ENCODE peak calls at places on chromosomes 13 and 19, in ten cellular contexts. L is cardiac fibroblast, R is gastrocnemius medialis, X is body of pancreas, K is uterus, E is psoas muscle, Q is Calu3, W is adrenal gland, O is heart right ventricle, H is HepG2. S is an unnamed sample.

GRCh38 chr13:20161275-20161950 is 561 bp upstream of the GJA3 start:
- DNase-seq in R (no peak), Q (peak; percentile 24), H (no peak), O (peak; percentile 50), X (no peak), K (no peak), L (no peak), W (no peak), E (no peak), S (no peak)

GRCh38 chr13:36858285-36858684 is 39.3 kb downstream of the RFXAP start:
- DNase-seq in K (no peak), E (no peak), R (no peak), O (no peak), Q (no peak), X (no peak), L (peak; percentile 74), W (no peak), H (peak; percentile 69), S (no peak)

GRCh38 chr19:19554074-19555023 is 16.3 kb downstream of the CILP2 start:
- DNase-seq in O (peak; percentile 60), K (no peak), E (peak; percentile 57), L (peak; percentile 54), Q (peak; percentile 48), W (no peak), H (no peak), X (peak; percentile 42), R (no peak), S (peak; percentile 70)

GRCh38 chr13:31749929-31750328 is 10.6 kb downstream of the RXFP2 start:
- DNase-seq in E (no peak), X (no peak), R (no peak), O (no peak), L (peak; percentile 98), H (no peak), Q (no peak), W (no peak), K (no peak), S (no peak)

GRCh38 chr19:9865732-9866627 is 30.9 kb downstream of the PIN1 start:
- DNase-seq in W (no peak), Q (no peak), O (no peak), R (no peak), K (no peak), H (no peak), E (no peak), L (no peak), X (no peak), S (no peak)

GRCh38 chr19:23810496-23810895 is 51.8 kb upstream of the ZNF681 start:
- DNase-seq in R (no peak), Q (no peak), K (no peak), E (no peak), L (no peak), O (no peak), W (peak; percentile 69), X (no peak), H (no peak), S (no peak)

GRCh38 chr19:54928299-54928698 is 19.0 kb downstream of the NLRP7 start:
- DNase-seq in L (peak; percentile 8), Q (no peak), X (no peak), E (no peak), K (no peak), W (no peak), O (no peak), R (no peak), H (no peak), S (no peak)

GRCh38 chr13:23851106-23851505 is 38.1 kb downstream of the MIPEP start:
- DNase-seq in W (no peak), H (no peak), O (no peak), R (no peak), K (no peak), Q (no peak), E (no peak), L (peak; percentile 79), X (no peak), S (no peak)

GRCh38 chr19:10474962-10475451 is 28.1 kb downstream of the KEAP1 start:
- DNase-seq in W (no peak), Q (no peak), E (no peak), X (no peak), K (no peak), O (no peak), H (no peak), R (no peak), L (no peak), S (no peak)

GRCh38 chr19:19513671-19514070 is 1.7 kb downstream of the TSSK6 start:
- DNase-seq in H (no peak), Q (no peak), K (no peak), E (no peak), R (no peak), W (no peak), L (no peak), X (no peak), O (no peak), S (no peak)

GRCh38 chr13:114257014-114257413 is 22.3 kb downstream of the CDC16 start:
- DNase-seq in R (no peak), Q (no peak), X (no peak), E (no peak), L (no peak), H (no peak), O (no peak), K (no peak), W (no peak), S (no peak)

GRCh38 chr19:17128403-17128802 is 52.8 kb downstream of the MYO9B start:
- DNase-seq in H (no peak), K (no peak), L (no peak), W (peak; percentile 55), R (no peak), E (no peak), O (no peak), Q (no peak), X (no peak), S (no peak)

GRCh38 chr13:34913040-34913439 is 29.0 kb upstream of the NBEA start:
- DNase-seq in W (no peak), Q (no peak), E (no peak), R (no peak), O (no peak), H (no peak), X (no peak), L (no peak), K (no peak), S (no peak)

GRCh38 chr13:75505327-75505726 is 23.4 kb upstream of the TBC1D4 start:
- DNase-seq in R (no peak), L (no peak), E (no peak), K (no peak), H (no peak), Q (no peak), O (no peak), W (no peak), X (no peak), S (no peak)

GRCh38 chr19:46471116-46471733 is at the start of gene PNMA8A:
- DNase-seq in L (peak; percentile 74), Q (no peak), K (peak; percentile 91), H (no peak), O (peak; percentile 75), W (peak; percentile 91), E (peak; percentile 83), R (peak; percentile 20), X (peak; percentile 67), S (peak; percentile 82)
- TF ChIP-seq CTCF in L (no peak), Q (no peak), K (no peak), H (peak; percentile 3), O (no peak), W (no peak), E (no peak), R (no peak), X (peak; percentile 40), S (no peak)

GRCh38 chr19:38451036-38451435 is 17.5 kb downstream of the RYR1 start:
- DNase-seq in Q (no peak), K (no peak), X (no peak), R (peak; percentile 81), W (no peak), E (no peak), O (no peak), L (no peak), H (no peak), S (no peak)
- TF ChIP-seq CTCF in Q (no peak), K (no peak), X (no peak), R (no peak), W (no peak), E (no peak), O (no peak), L (no peak), H (no peak), S (no peak)

DNA sequence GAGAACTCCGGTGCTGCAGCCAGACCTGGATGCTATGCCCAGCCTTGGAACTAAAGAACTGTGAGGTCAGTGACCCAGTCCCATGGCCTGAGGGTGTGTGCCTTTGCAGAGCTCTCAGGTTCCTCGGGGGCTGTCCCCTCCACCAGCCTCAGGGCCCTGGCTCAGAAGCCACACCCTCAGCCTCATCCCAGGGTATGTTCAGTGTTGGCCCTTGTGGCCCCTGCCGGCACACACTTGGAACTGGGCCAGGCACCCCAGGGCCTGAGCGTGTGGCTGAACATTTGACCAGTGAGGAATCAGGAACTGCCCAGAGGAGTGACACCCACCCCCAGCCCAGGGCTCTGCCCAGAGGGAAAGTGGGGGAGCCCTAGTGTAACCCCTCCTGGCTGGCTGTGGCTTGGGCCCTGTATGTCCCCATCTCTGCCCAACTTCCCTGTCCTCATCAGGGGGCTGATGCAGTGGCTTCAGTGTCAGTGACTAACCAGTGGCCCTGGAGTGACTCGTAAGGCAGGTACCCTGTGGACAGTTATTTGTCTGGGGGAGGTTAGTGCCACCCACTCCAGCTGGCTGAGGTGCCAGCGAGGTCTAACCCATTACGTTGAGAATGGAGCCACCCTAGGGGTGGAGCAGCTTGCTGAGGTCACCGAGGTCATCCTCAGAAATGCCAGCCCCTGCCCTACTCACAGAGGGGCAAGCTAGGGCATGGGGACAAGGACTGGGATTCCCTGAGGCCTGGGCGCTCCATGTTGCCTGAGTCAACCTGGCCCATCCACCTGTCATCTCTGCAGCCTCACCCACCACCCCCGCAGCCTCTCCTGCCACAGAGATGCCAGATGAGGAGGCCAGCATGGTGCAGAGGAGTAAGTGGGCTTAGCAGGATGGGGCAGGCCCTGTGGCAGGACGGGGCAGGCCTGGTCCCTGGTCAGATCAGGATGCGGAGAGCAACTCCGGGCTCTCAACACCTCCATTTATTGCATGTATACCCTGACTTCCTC is 9.8 kb downstream of the NKPD1 start:
- DNase-seq in K (no peak), L (no peak), H (no peak), O (no peak), E (no peak), X (no peak), Q (no peak), W (no peak), R (no peak), S (no peak)
- TF ChIP-seq CTCF in K (no peak), L (no peak), H (no peak), O (no peak), E (no peak), X (no peak), Q (no peak), W (no peak), R (no peak), S (no peak)

DNA sequence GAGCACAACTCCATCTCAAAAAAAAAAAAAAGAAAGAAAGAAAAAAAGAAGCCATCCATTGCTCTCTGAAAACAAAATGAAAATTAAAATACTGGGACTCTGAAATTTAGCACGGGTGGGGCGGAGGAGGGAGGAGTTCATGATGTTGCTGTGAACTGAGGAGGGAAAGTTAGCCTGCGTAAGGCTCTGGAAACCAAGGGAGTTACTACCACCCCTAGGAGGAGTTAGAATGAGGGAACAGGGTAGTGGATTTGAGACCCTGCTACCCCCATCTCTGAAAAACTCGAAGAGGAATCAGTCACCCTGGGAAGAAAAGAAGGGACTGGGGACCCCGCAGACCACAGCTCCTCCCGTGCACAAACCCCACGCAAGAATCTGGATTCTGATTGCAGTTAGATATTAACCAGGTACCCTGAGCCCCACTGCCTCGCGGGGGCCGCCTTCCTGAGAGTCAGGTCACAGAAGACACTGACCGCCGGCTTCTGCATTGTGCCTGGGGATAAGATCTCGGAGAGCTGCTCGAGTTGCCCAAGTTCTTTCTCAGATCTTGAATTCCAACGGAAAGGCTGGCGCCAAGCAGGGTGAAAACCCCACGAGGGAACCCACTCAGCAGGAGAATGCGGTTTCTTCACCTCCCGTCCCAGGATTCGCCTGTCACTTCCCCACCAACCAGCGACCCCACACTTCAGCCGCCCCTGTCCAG is 941 bp downstream of the ZNF442 start:
- DNase-seq in H (no peak), W (peak; percentile 43), L (peak; percentile 24), R (peak; percentile 19), E (no peak), Q (peak; percentile 2), X (peak; percentile 19), O (peak; percentile 13), K (peak; percentile 18), S (peak; percentile 20)
- TF ChIP-seq CTCF in H (no peak), W (no peak), L (no peak), R (no peak), E (no peak), Q (no peak), X (no peak), O (no peak), K (no peak), S (no peak)